ENCODE peak calls at places on chromosome 1, in nine cellular contexts. One of them, this sample, is unnamed. For H3K4me1, the result is how much of the 10 kb centered on the place peaks cover.

GRCh38 chr1:6891781-6892579 is 106.7 kb downstream of the CAMTA1 start:
- DNase-seq in H1: no peak
- DNase-seq in HepG2: no peak
- DNase-seq in K562: no peak
- DNase-seq in transverse colon: no peak
- DNase-seq in ovary: no peak
- DNase-seq in upper lobe of left lung: no peak
- DNase-seq in A549: no peak
- DNase-seq in sigmoid colon: no peak
- DNase-seq in this sample: no peak

GRCh38 chr1:156104861-156105546 is 9.5 kb upstream of the LMNA start:
- DNase-seq in transverse colon: no peak
- DNase-seq in ovary: peak
- DNase-seq in HepG2: peak
- DNase-seq in H1: no peak
- DNase-seq in A549: no peak
- DNase-seq in K562: peak
- DNase-seq in upper lobe of left lung: no peak
- DNase-seq in sigmoid colon: peak
- DNase-seq in this sample: peak

GRCh38 chr1:33266766-33267165 is 10.5 kb downstream of the ZNF362 start:
- DNase-seq in K562: no peak
- DNase-seq in ovary: no peak
- DNase-seq in transverse colon: no peak
- DNase-seq in upper lobe of left lung: no peak
- DNase-seq in sigmoid colon: no peak
- DNase-seq in HepG2: no peak
- DNase-seq in A549: no peak
- DNase-seq in H1: no peak
- DNase-seq in this sample: no peak

GRCh38 chr1:154191990-154192450 is at the start of gene TPM3:
- DNase-seq in HepG2: no peak
- DNase-seq in upper lobe of left lung: no peak
- DNase-seq in H1: no peak
- DNase-seq in transverse colon: no peak
- DNase-seq in A549: no peak
- DNase-seq in K562: no peak
- DNase-seq in ovary: no peak
- DNase-seq in sigmoid colon: no peak
- DNase-seq in this sample: no peak

GRCh38 chr1:46983416-46983815 is 40.1 kb upstream of the CYP4X1 start:
- DNase-seq in K562: no peak
- DNase-seq in HepG2: no peak
- DNase-seq in transverse colon: no peak
- DNase-seq in sigmoid colon: no peak
- DNase-seq in A549: no peak
- DNase-seq in H1: no peak
- DNase-seq in upper lobe of left lung: peak
- DNase-seq in ovary: no peak
- DNase-seq in this sample: no peak

GRCh38 chr1:214249651-214250050 is 31.3 kb upstream of the SMYD2 start:
- DNase-seq in HepG2: no peak
- DNase-seq in ovary: no peak
- DNase-seq in transverse colon: no peak
- DNase-seq in upper lobe of left lung: peak
- DNase-seq in sigmoid colon: no peak
- DNase-seq in K562: no peak
- DNase-seq in H1: no peak
- DNase-seq in A549: no peak
- DNase-seq in this sample: no peak

GRCh38 chr1:161225534-161226319 is at the start of gene TOMM40L:
- DNase-seq in ovary: peak
- DNase-seq in upper lobe of left lung: no peak
- DNase-seq in HepG2: peak
- DNase-seq in transverse colon: peak
- DNase-seq in K562: peak
- DNase-seq in sigmoid colon: peak
- DNase-seq in H1: peak
- DNase-seq in A549: peak
- DNase-seq in this sample: peak

GRCh38 chr1:101227837-101228236 is 9.0 kb upstream of the S1PR1 start:
- DNase-seq in sigmoid colon: no peak
- DNase-seq in upper lobe of left lung: no peak
- DNase-seq in transverse colon: no peak
- DNase-seq in HepG2: no peak
- DNase-seq in A549: no peak
- DNase-seq in H1: no peak
- DNase-seq in ovary: no peak
- DNase-seq in K562: no peak
- DNase-seq in this sample: no peak

GRCh38 chr1:45929257-45929687 is 125.9 kb downstream of the MAST2 start:
- DNase-seq in transverse colon: no peak
- DNase-seq in HepG2: peak
- DNase-seq in K562: no peak
- DNase-seq in ovary: no peak
- DNase-seq in upper lobe of left lung: no peak
- DNase-seq in sigmoid colon: no peak
- DNase-seq in H1: no peak
- DNase-seq in A549: peak
- DNase-seq in this sample: no peak

GRCh38 chr1:186634511-186634910 is 45.7 kb downstream of the PTGS2 start:
- DNase-seq in K562: no peak
- DNase-seq in H1: no peak
- DNase-seq in ovary: no peak
- DNase-seq in upper lobe of left lung: no peak
- DNase-seq in A549: no peak
- DNase-seq in sigmoid colon: no peak
- DNase-seq in transverse colon: no peak
- DNase-seq in HepG2: no peak
- DNase-seq in this sample: no peak

GRCh38 chr1:24805534-24806301 is 60.5 kb downstream of the CLIC4 start:
- DNase-seq in upper lobe of left lung: no peak
- DNase-seq in K562: no peak
- DNase-seq in sigmoid colon: no peak
- DNase-seq in transverse colon: no peak
- DNase-seq in ovary: no peak
- DNase-seq in H1: no peak
- DNase-seq in A549: no peak
- DNase-seq in HepG2: no peak
- DNase-seq in this sample: no peak

GRCh38 chr1:198935371-198935921 is 296.6 kb downstream of the PTPRC start:
- DNase-seq in HepG2: peak
- DNase-seq in ovary: peak
- DNase-seq in upper lobe of left lung: no peak
- DNase-seq in H1: no peak
- DNase-seq in sigmoid colon: peak
- DNase-seq in transverse colon: peak
- DNase-seq in A549: peak
- DNase-seq in K562: no peak
- DNase-seq in this sample: peak

GRCh38 chr1:234543442-234544093 is 64.6 kb upstream of the TARBP1 start:
- DNase-seq in A549: no peak
- DNase-seq in HepG2: no peak
- DNase-seq in H1: no peak
- DNase-seq in transverse colon: peak
- DNase-seq in K562: peak
- DNase-seq in sigmoid colon: peak
- DNase-seq in ovary: peak
- DNase-seq in upper lobe of left lung: no peak
- DNase-seq in this sample: no peak

GRCh38 chr1:2564006-2564814 is 8.0 kb downstream of the TNFRSF14 start:
- DNase-seq in K562: no peak
- DNase-seq in upper lobe of left lung: peak
- DNase-seq in HepG2: no peak
- DNase-seq in transverse colon: no peak
- DNase-seq in H1: no peak
- DNase-seq in ovary: no peak
- DNase-seq in sigmoid colon: no peak
- DNase-seq in A549: no peak
- DNase-seq in this sample: no peak

GRCh38 chr1:11562664-11563063 is 83.7 kb downstream of the DISP3 start:
- DNase-seq in H1: no peak
- DNase-seq in ovary: no peak
- DNase-seq in HepG2: no peak
- DNase-seq in upper lobe of left lung: no peak
- DNase-seq in sigmoid colon: no peak
- DNase-seq in A549: no peak
- DNase-seq in transverse colon: no peak
- DNase-seq in K562: peak
- DNase-seq in this sample: no peak

GRCh38 chr1:39214998-39215873 is 10.7 kb downstream of the MACF1 start:
- DNase-seq in ovary: no peak
- DNase-seq in A549: no peak
- DNase-seq in H1: peak
- DNase-seq in K562: peak
- DNase-seq in transverse colon: peak
- DNase-seq in HepG2: peak
- DNase-seq in sigmoid colon: no peak
- DNase-seq in upper lobe of left lung: no peak
- DNase-seq in this sample: no peak

GRCh38 chr1:39226836-39227235 is 22.3 kb downstream of the MACF1 start:
- DNase-seq in transverse colon: no peak
- DNase-seq in A549: no peak
- DNase-seq in upper lobe of left lung: no peak
- DNase-seq in H1: no peak
- DNase-seq in ovary: no peak
- DNase-seq in sigmoid colon: no peak
- DNase-seq in K562: no peak
- DNase-seq in HepG2: no peak
- DNase-seq in this sample: no peak

GRCh38 chr1:39224295-39224829 is 19.9 kb downstream of the MACF1 start:
- DNase-seq in K562: no peak
- DNase-seq in A549: no peak
- DNase-seq in upper lobe of left lung: no peak
- DNase-seq in HepG2: no peak
- DNase-seq in H1: peak
- DNase-seq in ovary: no peak
- DNase-seq in sigmoid colon: no peak
- DNase-seq in transverse colon: no peak
- DNase-seq in this sample: no peak

DNA sequence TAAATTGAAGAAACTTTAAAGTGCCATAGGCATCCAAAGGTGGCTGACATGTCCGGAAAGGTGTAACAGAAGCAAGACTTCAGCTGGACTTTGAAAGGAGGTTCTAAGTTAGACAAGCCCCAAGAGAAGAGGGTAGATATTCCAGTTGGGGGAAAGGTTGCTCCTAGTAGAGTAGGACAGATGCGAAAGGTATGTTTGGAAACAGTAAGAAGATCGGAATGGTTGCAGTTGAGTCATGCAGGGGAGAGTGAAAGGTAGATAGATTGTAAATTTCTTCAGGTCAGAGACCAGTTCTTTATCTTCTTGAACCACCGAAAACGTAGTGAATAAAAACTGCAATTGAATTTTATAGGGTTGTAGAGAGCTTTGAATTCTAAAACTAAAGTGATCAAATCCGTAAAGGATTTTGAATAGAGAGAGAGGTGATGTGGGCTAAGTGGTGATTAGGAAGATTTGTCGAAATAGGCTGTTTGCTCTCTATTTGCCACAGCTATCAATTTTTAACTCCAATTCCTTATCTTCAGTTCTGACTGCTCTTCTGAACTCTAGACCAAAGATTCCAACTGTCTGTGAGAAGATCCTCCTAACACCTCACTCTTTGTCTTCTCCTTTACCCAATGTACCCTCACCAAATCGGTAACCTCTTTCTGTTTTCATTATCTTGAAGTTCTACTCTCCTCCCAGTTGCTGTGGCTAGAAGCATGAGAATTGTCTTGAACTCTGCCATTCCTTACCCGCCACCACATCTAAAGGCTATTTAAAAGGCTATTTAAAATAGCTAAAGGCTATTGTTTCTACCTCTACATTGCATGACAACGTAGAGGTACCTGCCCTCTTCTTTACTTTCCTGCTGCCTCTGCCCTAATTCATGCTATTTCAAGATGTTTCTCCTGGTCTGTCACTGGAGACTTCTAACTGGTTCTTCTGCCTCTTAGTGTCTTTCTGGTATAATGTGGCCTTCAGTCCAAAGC is 16.7 kb downstream of the MACF1 start:
- DNase-seq in ovary: no peak
- DNase-seq in H1: peak
- DNase-seq in A549: no peak
- DNase-seq in sigmoid colon: no peak
- DNase-seq in K562: no peak
- DNase-seq in transverse colon: no peak
- DNase-seq in upper lobe of left lung: no peak
- DNase-seq in HepG2: peak
- DNase-seq in this sample: no peak
- H3K4me1 ChIP-seq in ovary: under half
- H3K4me1 ChIP-seq in H1: under half
- H3K4me1 ChIP-seq in A549: under half
- H3K4me1 ChIP-seq in sigmoid colon: half or more
- H3K4me1 ChIP-seq in K562: under half
- H3K4me1 ChIP-seq in transverse colon: under half
- H3K4me1 ChIP-seq in upper lobe of left lung: under half
- H3K4me1 ChIP-seq in HepG2: half or more
- H3K4me1 ChIP-seq in this sample: under half

DNA sequence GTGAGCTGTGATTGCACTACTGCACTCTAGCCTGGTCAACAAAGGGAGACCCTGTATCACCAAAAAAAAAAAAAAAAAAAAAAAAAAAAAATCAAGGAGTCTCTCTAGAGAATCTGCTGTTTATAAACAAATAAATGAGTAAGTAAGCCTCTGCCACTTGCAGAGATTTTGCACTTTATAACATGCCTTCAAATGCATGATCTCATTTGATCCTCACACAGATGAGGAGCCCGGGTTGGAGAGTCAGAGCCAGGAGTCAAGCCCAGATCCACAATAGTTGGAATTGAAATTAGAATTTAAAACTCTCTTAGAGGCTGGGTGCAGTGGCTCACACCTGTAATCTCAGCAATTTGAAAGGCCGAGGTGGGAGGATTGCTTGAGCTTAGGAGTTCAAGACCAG is 4.0 kb downstream of the PRELP start:
- DNase-seq in A549: no peak
- DNase-seq in K562: no peak
- DNase-seq in HepG2: no peak
- DNase-seq in ovary: no peak
- DNase-seq in H1: no peak
- DNase-seq in sigmoid colon: no peak
- DNase-seq in transverse colon: no peak
- DNase-seq in upper lobe of left lung: no peak
- DNase-seq in this sample: no peak
- TF ChIP-seq EP300 in A549: no peak
- TF ChIP-seq EP300 in K562: no peak
- TF ChIP-seq EP300 in HepG2: no peak
- TF ChIP-seq EP300 in ovary: no peak
- TF ChIP-seq EP300 in H1: no peak
- TF ChIP-seq EP300 in sigmoid colon: no peak
- TF ChIP-seq EP300 in transverse colon: no peak
- TF ChIP-seq EP300 in upper lobe of left lung: no peak
- TF ChIP-seq EP300 in this sample: no peak

GRCh38 chr1:74908131-74908530 is 175.2 kb downstream of the TYW3 start:
- DNase-seq in transverse colon: no peak
- DNase-seq in sigmoid colon: no peak
- DNase-seq in A549: no peak
- DNase-seq in K562: no peak
- DNase-seq in H1: no peak
- DNase-seq in HepG2: no peak
- DNase-seq in ovary: no peak
- DNase-seq in upper lobe of left lung: no peak
- DNase-seq in this sample: no peak
- H3K27ac ChIP-seq in transverse colon: no peak
- H3K27ac ChIP-seq in sigmoid colon: no peak
- H3K27ac ChIP-seq in A549: no peak
- H3K27ac ChIP-seq in K562: no peak
- H3K27ac ChIP-seq in H1: no peak
- H3K27ac ChIP-seq in HepG2: no peak
- H3K27ac ChIP-seq in ovary: no peak
- H3K27ac ChIP-seq in upper lobe of left lung: no peak
- H3K27ac ChIP-seq in this sample: no peak

GRCh38 chr1:162859210-162859609 is 1.8 kb downstream of the CCDC190 start:
- DNase-seq in upper lobe of left lung: no peak
- DNase-seq in A549: no peak
- DNase-seq in ovary: no peak
- DNase-seq in H1: no peak
- DNase-seq in K562: no peak
- DNase-seq in transverse colon: no peak
- DNase-seq in sigmoid colon: no peak
- DNase-seq in HepG2: no peak
- DNase-seq in this sample: no peak
- H3K4me1 ChIP-seq in upper lobe of left lung: under half
- H3K4me1 ChIP-seq in A549: under half
- H3K4me1 ChIP-seq in ovary: under half
- H3K4me1 ChIP-seq in H1: under half
- H3K4me1 ChIP-seq in K562: under half
- H3K4me1 ChIP-seq in transverse colon: under half
- H3K4me1 ChIP-seq in sigmoid colon: under half
- H3K4me1 ChIP-seq in HepG2: under half
- H3K4me1 ChIP-seq in this sample: under half

This sample was measured in tibial nerve.